ENCODE peak calls at places on chromosome 11, in six cellular contexts. Q is transverse colon, E is lower lobe of right lung, V is MCF 10A, W is omental fat pad, X is Panc1. B is an unnamed sample.

GRCh38 chr11:80595011-80595410 is 1154.2 kb upstream of the TENM4 start:
- DNase-seq in Q (no peak), W (no peak), V (no peak), X (peak), E (no peak), B (no peak)

GRCh38 chr11:102810943-102811528 is 13.1 kb upstream of the MMP1 start:
- DNase-seq in E (no peak), V (peak), X (no peak), Q (no peak), W (no peak), B (peak)

GRCh38 chr11:62044639-62045121 is 77.2 kb upstream of the FTH1 start:
- DNase-seq in W (no peak), V (peak), X (no peak), Q (peak), E (no peak), B (no peak)

GRCh38 chr11:108239076-108239475 is 16.2 kb downstream of the ATM start:
- DNase-seq in V (no peak), W (no peak), X (no peak), Q (no peak), E (no peak), B (no peak)

GRCh38 chr11:73367482-73368024 is 8.6 kb upstream of the RELT start:
- DNase-seq in E (no peak), X (no peak), Q (no peak), V (no peak), W (no peak), B (no peak)

GRCh38 chr11:10844816-10845215 is 13.0 kb downstream of the ZBED5 start:
- DNase-seq in V (no peak), X (no peak), W (no peak), Q (no peak), E (no peak), B (no peak)

GRCh38 chr11:72786305-72787261 is 7.3 kb downstream of the STARD10 start:
- DNase-seq in Q (peak), X (no peak), W (no peak), E (peak), V (no peak), B (no peak)

GRCh38 chr11:89442801-89443200 is 48.4 kb downstream of the NOX4 start:
- DNase-seq in X (no peak), V (no peak), Q (no peak), W (no peak), E (no peak), B (no peak)

GRCh38 chr11:61150656-61151544 is 10.3 kb downstream of the VPS37C start:
- DNase-seq in W (no peak), E (peak), V (no peak), Q (no peak), X (no peak), B (no peak)

GRCh38 chr11:64290894-64291745 is at the start of gene KCNK4:
- DNase-seq in E (no peak), W (no peak), V (no peak), X (no peak), Q (no peak), B (no peak)

GRCh38 chr11:109739374-109739773 is 317.4 kb downstream of the C11orf87 start:
- DNase-seq in Q (no peak), V (peak), E (no peak), W (no peak), X (no peak), B (no peak)

GRCh38 chr11:35042906-35043305 is 96.1 kb upstream of the CD44 start:
- DNase-seq in X (no peak), E (no peak), W (no peak), V (no peak), Q (no peak), B (no peak)

GRCh38 chr11:27926981-27927481 is 180.9 kb downstream of the KIF18A start:
- DNase-seq in W (no peak), Q (no peak), X (no peak), E (no peak), V (peak), B (peak)

GRCh38 chr11:100778386-100778785 is 91.3 kb downstream of the ARHGAP42 start:
- DNase-seq in Q (no peak), E (no peak), X (no peak), W (no peak), V (no peak), B (no peak)

GRCh38 chr11:92885600-92885999 is 83.9 kb upstream of the MTNR1B start:
- DNase-seq in V (no peak), W (no peak), E (no peak), Q (no peak), X (no peak), B (no peak)

GRCh38 chr11:68146704-68147474 is 25.7 kb upstream of the CHKA start:
- DNase-seq in Q (peak), X (no peak), E (peak), V (peak), W (no peak), B (no peak)

GRCh38 chr11:35953081-35953480 is 9.2 kb downstream of the LDLRAD3 start:
- DNase-seq in W (no peak), V (peak), X (no peak), Q (no peak), E (no peak), B (no peak)

GRCh38 chr11:1949302-1949701 is 2.2 kb downstream of the MRPL23 start:
- DNase-seq in Q (no peak), V (no peak), X (no peak), E (peak), W (no peak), B (no peak)

GRCh38 chr11:40514124-40514523 is 945.3 kb downstream of the LRRC4C start:
- DNase-seq in Q (no peak), E (no peak), V (peak), W (no peak), X (no peak), B (no peak)

GRCh38 chr11:72321381-72321996 is 77.5 kb upstream of the PHOX2A start:
- DNase-seq in Q (no peak), W (no peak), V (peak), X (no peak), E (no peak), B (no peak)

GRCh38 chr11:122189259-122189658 is 73.2 kb upstream of the BLID start:
- DNase-seq in E (no peak), Q (no peak), V (peak), W (no peak), X (peak), B (peak)

GRCh38 chr11:68970921-68971636 is 9.7 kb downstream of the MRGPRD start:
- DNase-seq in W (no peak), V (no peak), X (no peak), Q (peak), E (peak), B (no peak)

GRCh38 chr11:34938621-34939020 is 22.2 kb downstream of the PDHX start:
- DNase-seq in E (no peak), Q (no peak), V (no peak), X (no peak), W (no peak), B (no peak)

GRCh38 chr11:79430280-79430679 is 10.6 kb downstream of the TENM4 start:
- DNase-seq in X (no peak), Q (no peak), V (peak), E (no peak), W (no peak), B (no peak)

GRCh38 chr11:35214792-35215193 is 75.8 kb downstream of the CD44 start:
- DNase-seq in W (no peak), Q (no peak), V (peak), X (peak), E (no peak), B (peak)

GRCh38 chr11:34002420-34002819 is 49.1 kb upstream of the CAPRIN1 start:
- DNase-seq in E (no peak), Q (peak), V (no peak), W (no peak), X (no peak), B (no peak)

GRCh38 chr11:1335811-1336761 is 26.7 kb upstream of the TOLLIP start:
- DNase-seq in E (peak), X (no peak), Q (peak), V (peak), W (peak), B (no peak)

GRCh38 chr11:62337682-62338181 is 484 bp downstream of the ASRGL1 start:
- DNase-seq in V (no peak), X (no peak), W (no peak), E (peak), Q (peak), B (no peak)

GRCh38 chr11:114466742-114467141 is 27.5 kb downstream of the REXO2 start:
- DNase-seq in X (no peak), Q (no peak), W (no peak), V (no peak), E (no peak), B (no peak)

GRCh38 chr11:12389676-12390075 is 12.3 kb downstream of the PARVA start:
- DNase-seq in X (no peak), W (no peak), V (peak), Q (no peak), E (no peak), B (no peak)
- TF ChIP-seq CTCF in X (no peak), W (no peak), V (no peak), Q (no peak), E (no peak), B (no peak)

GRCh38 chr11:15988693-15989231 is 367.6 kb downstream of the SOX6 start:
- DNase-seq in W (no peak), V (peak), Q (no peak), E (no peak), X (no peak), B (no peak)
- TF ChIP-seq CTCF in W (no peak), V (peak), Q (peak), E (peak), X (peak), B (peak)

GRCh38 chr11:65391007-65391406 is 4.6 kb downstream of the FRMD8 start:
- DNase-seq in V (no peak), Q (no peak), E (no peak), X (no peak), W (no peak), B (no peak)
- TF ChIP-seq CTCF in V (peak), Q (no peak), E (no peak), X (no peak), W (no peak), B (no peak)

GRCh38 chr11:112024778-112025678 is at the start of gene DLAT:
- DNase-seq in W (peak), V (peak), X (peak), Q (peak), E (peak), B (peak)
- TF ChIP-seq CTCF in W (no peak), V (no peak), X (no peak), Q (no peak), E (no peak), B (no peak)

DNA sequence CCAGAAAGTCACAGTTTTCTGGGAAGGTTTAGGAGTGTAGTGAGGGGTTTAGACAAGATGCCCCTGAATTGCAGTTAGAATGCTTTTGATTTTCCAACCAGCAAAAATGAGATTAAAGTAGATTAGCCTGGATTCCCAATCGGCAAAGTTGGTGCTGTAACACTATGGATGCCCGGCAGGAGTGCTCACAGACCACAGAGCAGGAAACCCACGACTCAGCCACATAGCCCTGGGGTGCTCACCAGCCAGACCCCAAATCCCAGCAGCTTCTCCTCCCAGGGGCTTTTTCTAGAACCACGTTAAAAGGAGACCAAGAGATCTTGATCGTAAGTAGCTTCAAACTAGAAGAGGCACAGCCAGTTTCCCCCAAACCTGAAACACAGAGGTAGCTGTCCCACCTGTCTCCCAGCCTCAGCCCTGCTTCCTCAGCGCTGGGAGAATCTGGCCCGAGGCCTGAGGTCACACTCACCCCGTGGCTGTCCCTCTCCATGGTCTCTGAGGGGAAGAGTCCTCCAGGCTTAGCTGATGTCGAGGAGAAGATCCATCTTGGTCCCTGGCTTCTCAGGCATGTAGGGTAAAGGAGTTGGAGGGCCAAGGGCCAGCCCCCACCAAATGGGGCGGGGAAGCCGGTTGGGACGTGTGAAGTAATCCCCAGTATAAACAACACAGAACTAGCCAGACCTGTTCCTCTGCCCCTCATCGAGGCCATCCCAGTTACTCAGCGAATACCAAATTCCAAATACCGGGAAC is at the start of gene TMPRSS13:
- DNase-seq in V (no peak), Q (peak), W (peak), X (no peak), E (peak), B (no peak)
- TF ChIP-seq CTCF in V (no peak), Q (no peak), W (no peak), X (no peak), E (peak), B (no peak)

GRCh38 chr11:119384332-119384731 is 2.8 kb upstream of the USP2 start:
- DNase-seq in Q (no peak), X (no peak), W (no peak), V (no peak), E (no peak), B (no peak)

GRCh38 chr11:119388103-119388502 is 6.6 kb upstream of the USP2 start:
- DNase-seq in Q (no peak), W (no peak), V (no peak), X (no peak), E (no peak), B (no peak)

GRCh38 chr11:119389611-119390254 is 8.2 kb upstream of the USP2 start:
- DNase-seq in Q (no peak), X (no peak), V (no peak), W (no peak), E (no peak), B (no peak)
- TF ChIP-seq CTCF in Q (peak), X (peak), V (no peak), W (no peak), E (peak), B (peak)

B was measured in HFF-Myc.